ENCODE peak calls at places on chromosome 1, in nine cellular contexts. K, U, Z, T, I, H, Q, G and F are unnamed samples.

GRCh38 chr1:201505505-201505893 is 1.4 kb downstream of the CSRP1 start:
- DNase-seq in Q (no peak), K (no peak), Z (no peak), T (peak), G (peak), H (peak), I (peak), U (no peak), F (no peak)

GRCh38 chr1:18926315-18927081 is 24.1 kb upstream of the ALDH4A1 start:
- DNase-seq in I (no peak), H (peak), G (peak), Z (no peak), T (peak), Q (peak), U (peak), K (peak), F (peak)

GRCh38 chr1:218380125-218380977 is 35.2 kb downstream of the TGFB2 start:
- DNase-seq in Q (no peak), U (no peak), I (no peak), H (peak), T (no peak), K (no peak), G (peak), Z (peak), F (no peak)

GRCh38 chr1:46133946-46134345 is 1.5 kb upstream of the PIK3R3 start:
- DNase-seq in H (no peak), Z (no peak), I (no peak), K (no peak), Q (no peak), U (no peak), G (no peak), T (no peak), F (no peak)

GRCh38 chr1:153796786-153797659 is 21.8 kb downstream of the SLC27A3 start:
- DNase-seq in G (peak), U (peak), K (peak), I (peak), H (peak), Q (no peak), Z (no peak), T (peak), F (peak)

GRCh38 chr1:68433386-68433785 is 16.4 kb downstream of the RPE65 start:
- DNase-seq in H (no peak), Z (no peak), Q (no peak), K (no peak), G (no peak), T (no peak), I (no peak), U (no peak), F (no peak)

GRCh38 chr1:2614145-2614544 is 18.7 kb downstream of the MMEL1 start:
- DNase-seq in T (no peak), G (no peak), Z (no peak), I (no peak), Q (no peak), K (no peak), H (no peak), U (no peak), F (no peak)

GRCh38 chr1:247332901-247333361 is 1.3 kb upstream of the ZNF496 start:
- DNase-seq in T (peak), H (peak), I (no peak), K (no peak), Z (peak), Q (no peak), U (no peak), G (peak), F (no peak)

GRCh38 chr1:202685671-202686070 is 24.6 kb downstream of the SYT2 start:
- DNase-seq in Q (no peak), K (no peak), Z (no peak), H (peak), U (no peak), G (no peak), T (no peak), I (no peak), F (no peak)